ENCODE peak calls at places on chromosomes 16 and 17, in six cellular contexts. A, E, L, K, N and G are unnamed samples.

GRCh38 chr16:88010343-88010970 is 59.2 kb downstream of the BANP start:
- DNase-seq in A (no peak), N (no peak), K (no peak), L (no peak), E (no peak), G (no peak)

GRCh38 chr17:48915459-48916282 is 7.5 kb downstream of the UBE2Z start:
- DNase-seq in E (no peak), L (no peak), N (peak), K (no peak), A (no peak), G (peak)

GRCh38 chr17:19250421-19251141 is 13.4 kb downstream of the EPN2 start:
- DNase-seq in E (peak), K (no peak), N (no peak), L (peak), A (no peak), G (no peak)

GRCh38 chr16:6297666-6298435 is 1034.8 kb upstream of the RBFOX1 start:
- DNase-seq in L (no peak), N (no peak), K (peak), E (no peak), A (no peak), G (no peak)

GRCh38 chr17:71080937-71081336 is 911.6 kb downstream of the KCNJ2 start:
- DNase-seq in L (no peak), A (no peak), K (peak), E (no peak), N (no peak), G (no peak)

GRCh38 chr16:19375561-19376158 is 42.0 kb upstream of the TMC5 start:
- DNase-seq in N (peak), K (peak), L (no peak), A (no peak), E (peak), G (peak)

GRCh38 chr16:51544850-51545467 is 393.9 kb upstream of the SALL1 start:
- DNase-seq in E (no peak), K (peak), A (no peak), N (no peak), L (no peak), G (no peak)

GRCh38 chr17:29505826-29506225 is 61.0 kb downstream of the ABHD15 start:
- DNase-seq in L (no peak), N (no peak), K (no peak), A (no peak), E (no peak), G (no peak)

GRCh38 chr16:55264949-55265348 is 59.1 kb upstream of the IRX6 start:
- DNase-seq in L (no peak), E (no peak), A (no peak), K (no peak), N (no peak), G (peak)

GRCh38 chr16:79158337-79158736 is 442.2 kb downstream of the MAF start:
- DNase-seq in K (peak), E (no peak), A (no peak), N (no peak), L (no peak), G (no peak)

GRCh38 chr16:82280867-82281266 is 110.8 kb upstream of the MPHOSPH6 start:
- DNase-seq in N (no peak), K (no peak), L (no peak), E (no peak), A (no peak), G (no peak)

GRCh38 chr16:20928774-20929411 is 28.3 kb downstream of the LYRM1 start:
- DNase-seq in E (no peak), K (no peak), N (no peak), L (no peak), A (no peak), G (no peak)

GRCh38 chr17:66964930-66965800 is 658 bp downstream of the CACNG4 start:
- DNase-seq in N (no peak), E (no peak), L (no peak), A (no peak), K (peak), G (no peak)

GRCh38 chr17:49290690-49291326 is 60.2 kb upstream of the PHOSPHO1 start:
- DNase-seq in K (peak), N (peak), E (no peak), L (no peak), A (no peak), G (peak)

GRCh38 chr17:28896884-28897768 is at the start of gene FLOT2:
- DNase-seq in N (peak), K (peak), A (no peak), E (peak), L (peak), G (no peak)

GRCh38 chr17:51045616-51046526 is 74.8 kb downstream of the SPAG9 start:
- DNase-seq in E (no peak), A (no peak), L (no peak), N (no peak), K (peak), G (no peak)

GRCh38 chr16:69406780-69407331 is 17.6 kb upstream of the CYB5B start:
- DNase-seq in E (no peak), N (no peak), A (no peak), L (no peak), K (peak), G (no peak)

GRCh38 chr17:81282141-81282540 is 13.0 kb downstream of the SLC38A10 start:
- DNase-seq in L (no peak), N (no peak), K (no peak), A (no peak), E (no peak), G (no peak)

GRCh38 chr17:56478836-56479447 is 114.6 kb upstream of the NOG start:
- DNase-seq in E (no peak), N (peak), K (peak), A (no peak), L (no peak), G (no peak)

GRCh38 chr17:66764559-66764958 is 70.4 kb upstream of the CACNG5 start:
- DNase-seq in A (no peak), E (no peak), K (no peak), L (no peak), N (no peak), G (no peak)

GRCh38 chr17:74682442-74683190 is 30.1 kb downstream of the CD300LF start:
- DNase-seq in K (no peak), E (no peak), L (no peak), A (no peak), N (no peak), G (no peak)

GRCh38 chr17:76082326-76083251 is 3.6 kb downstream of the ZACN start:
- DNase-seq in N (no peak), K (no peak), L (no peak), E (no peak), A (no peak), G (no peak)

GRCh38 chr16:1137604-1138003 is 15.3 kb upstream of the CACNA1H start:
- DNase-seq in K (no peak), L (no peak), E (peak), N (peak), A (no peak), G (peak)

GRCh38 chr16:47278571-47278970 is 134.8 kb upstream of the NETO2 start:
- DNase-seq in A (no peak), L (no peak), N (no peak), E (no peak), K (no peak), G (no peak)

GRCh38 chr16:19517424-19518089 is 4.3 kb downstream of the GDE1 start:
- DNase-seq in N (peak), A (no peak), K (no peak), E (no peak), L (no peak), G (no peak)

GRCh38 chr17:40499551-40500189 is 1.8 kb downstream of the TNS4 start:
- DNase-seq in L (peak), N (peak), E (peak), K (peak), A (peak), G (no peak)

GRCh38 chr16:78069913-78070312 is 29.5 kb upstream of the WWOX start:
- DNase-seq in N (no peak), E (no peak), L (no peak), A (no peak), K (no peak), G (no peak)

GRCh38 chr16:49598386-49599170 is 225.0 kb downstream of the C16orf78 start:
- DNase-seq in A (no peak), N (no peak), E (no peak), L (no peak), K (no peak), G (no peak)

GRCh38 chr16:49597796-49598195 is 224.2 kb downstream of the C16orf78 start:
- DNase-seq in E (no peak), N (no peak), A (no peak), K (no peak), L (no peak), G (no peak)

GRCh38 chr16:49596699-49597291 is 223.2 kb downstream of the C16orf78 start:
- DNase-seq in L (no peak), A (no peak), N (no peak), K (no peak), E (no peak), G (no peak)

GRCh38 chr16:49594706-49595534 is 221.3 kb downstream of the C16orf78 start:
- DNase-seq in A (no peak), N (no peak), L (no peak), K (no peak), E (no peak), G (no peak)

GRCh38 chr16:49596119-49596518 is 222.5 kb downstream of the C16orf78 start:
- DNase-seq in L (no peak), E (no peak), N (peak), A (no peak), K (no peak), G (no peak)
- H3K4me3 ChIP-seq in L (peak), E (peak), N (no peak), A (peak), K (no peak), G (no peak)

GRCh38 chr17:1724351-1724868 is at the start of gene WDR81:
- DNase-seq in A (peak), N (peak), L (peak), K (peak), E (peak), G (no peak)
- TF ChIP-seq CTCF in A (no peak), N (no peak), L (no peak), K (no peak), E (no peak), G (no peak)

GRCh38 chr17:64053101-64053500 is 32.7 kb upstream of the ICAM2 start:
- DNase-seq in E (no peak), K (no peak), A (no peak), N (no peak), L (no peak), G (no peak)
- H3K4me3 ChIP-seq in E (no peak), K (no peak), A (no peak), N (no peak), L (no peak), G (no peak)

DNA sequence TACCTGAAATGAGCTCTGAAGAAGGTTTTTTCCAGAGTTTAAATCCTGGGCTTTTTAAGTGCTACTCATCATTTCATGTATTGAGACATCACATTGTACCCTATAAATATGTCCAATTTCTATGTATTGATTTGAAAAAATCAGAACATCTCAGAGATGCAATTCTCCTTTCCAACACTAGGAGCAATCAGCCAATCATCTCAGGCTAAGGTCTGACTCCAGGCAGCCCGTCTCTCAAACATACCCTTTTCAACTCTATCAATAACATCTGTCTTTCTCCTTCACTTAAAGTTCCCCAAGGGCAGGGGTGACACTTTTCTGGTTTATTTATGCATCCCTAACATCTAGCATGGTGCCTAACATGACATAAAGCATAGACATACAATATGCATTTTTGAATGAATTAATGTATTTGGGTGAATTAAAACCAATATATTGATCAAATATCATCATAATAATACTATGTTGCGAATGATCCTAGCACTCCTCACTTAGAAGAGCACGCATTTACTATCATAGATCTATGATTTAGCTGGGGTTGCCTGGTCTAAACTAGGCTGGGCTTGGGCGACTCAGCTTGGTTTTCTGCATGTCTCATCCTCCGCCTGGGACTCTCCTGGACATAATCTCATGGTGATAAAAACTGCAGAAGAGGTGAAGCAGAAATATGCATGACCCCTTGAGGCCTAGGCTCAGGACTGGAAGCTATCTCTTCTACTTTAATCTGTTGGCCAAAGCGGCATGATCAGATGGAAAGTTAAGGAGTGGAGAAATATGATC is 5.2 kb upstream of the CDH11 start:
- DNase-seq in E (no peak), A (no peak), L (no peak), N (no peak), K (peak), G (no peak)
- TF ChIP-seq CTCF in E (no peak), A (peak), L (peak), N (peak), K (peak), G (peak)

DNA sequence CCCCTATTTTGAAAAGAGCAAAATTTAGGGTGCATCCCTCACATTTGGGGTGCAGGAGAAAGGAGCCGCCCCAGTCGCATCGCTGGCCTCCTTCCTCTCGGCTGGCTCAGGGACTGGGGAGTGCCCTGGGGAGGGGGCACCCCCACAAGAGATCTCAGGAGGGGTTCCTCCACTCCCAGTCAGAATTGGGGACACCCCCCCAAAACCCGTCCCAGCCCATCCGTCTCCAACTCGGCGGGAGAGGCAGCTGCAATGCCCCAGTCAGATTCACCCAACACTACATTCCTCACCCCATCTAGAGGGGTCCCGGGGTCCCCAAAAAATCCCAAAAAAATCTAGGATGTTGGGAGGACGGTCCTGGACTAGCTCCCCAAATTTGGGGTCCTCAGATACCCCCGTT is 3.4 kb upstream of the BCL6B start:
- DNase-seq in E (peak), N (no peak), A (no peak), L (no peak), K (no peak), G (no peak)
- H3K4me3 ChIP-seq in E (peak), N (no peak), A (peak), L (peak), K (peak), G (peak)

DNA sequence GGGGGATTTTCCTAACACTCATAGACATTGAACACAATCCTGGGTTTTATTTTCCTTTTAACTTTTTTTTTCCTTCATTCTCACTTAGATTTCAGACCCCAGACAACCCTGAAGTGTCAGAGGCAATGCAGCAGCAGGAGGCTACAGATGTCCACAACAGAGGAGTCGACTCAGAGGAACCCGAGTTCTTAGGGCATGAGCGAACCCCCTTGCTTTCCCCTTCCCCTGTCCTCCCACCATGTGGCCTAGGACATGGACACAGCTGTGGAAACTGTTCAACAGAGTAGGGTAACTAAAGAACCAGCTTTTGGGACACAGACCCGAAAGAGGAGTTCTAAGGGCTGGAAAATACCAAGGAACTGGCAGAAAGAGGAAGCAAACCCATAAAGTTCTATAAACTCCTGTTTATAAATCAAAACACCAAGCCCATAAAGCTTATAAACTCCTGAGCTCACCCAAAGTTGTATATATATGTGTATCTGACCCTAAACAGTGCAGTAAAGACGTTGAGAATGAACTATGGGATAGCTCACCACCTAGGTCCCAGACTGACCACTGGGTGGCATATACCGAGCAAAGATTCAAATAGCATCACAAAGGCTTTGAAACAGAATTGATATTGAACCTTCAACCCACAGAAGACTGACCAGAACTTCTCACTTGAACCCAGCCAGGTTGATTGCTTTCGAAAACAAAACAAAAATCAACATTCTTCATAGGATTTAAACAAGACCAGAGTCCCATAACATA is 33.9 kb downstream of the CMTM4 start:
- DNase-seq in E (no peak), L (no peak), N (peak), A (no peak), K (peak), G (no peak)
- TF ChIP-seq CTCF in E (no peak), L (peak), N (peak), A (peak), K (peak), G (peak)

DNA sequence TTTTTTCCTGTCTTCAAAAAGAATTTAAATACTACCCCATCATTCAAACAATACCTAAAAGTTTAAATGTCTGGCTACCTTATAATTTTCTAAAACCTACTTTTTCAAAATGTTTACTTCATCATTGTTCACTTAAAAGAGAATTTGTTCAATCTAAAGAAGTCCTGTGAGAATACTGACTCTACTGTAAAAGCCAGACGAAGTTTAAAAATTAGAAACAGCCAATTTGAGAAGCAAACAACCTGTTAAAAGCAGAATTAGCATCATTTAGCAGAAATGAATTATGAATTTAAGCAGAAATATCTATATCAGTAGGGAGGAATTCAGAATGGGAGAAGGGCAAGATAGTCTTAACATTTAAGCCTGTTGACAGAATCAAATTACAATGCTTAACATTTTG is 2.1 kb downstream of the SKA2 start:
- DNase-seq in A (no peak), E (no peak), N (no peak), L (no peak), K (no peak), G (no peak)
- H3K4me3 ChIP-seq in A (no peak), E (no peak), N (no peak), L (peak), K (peak), G (peak)

DNA sequence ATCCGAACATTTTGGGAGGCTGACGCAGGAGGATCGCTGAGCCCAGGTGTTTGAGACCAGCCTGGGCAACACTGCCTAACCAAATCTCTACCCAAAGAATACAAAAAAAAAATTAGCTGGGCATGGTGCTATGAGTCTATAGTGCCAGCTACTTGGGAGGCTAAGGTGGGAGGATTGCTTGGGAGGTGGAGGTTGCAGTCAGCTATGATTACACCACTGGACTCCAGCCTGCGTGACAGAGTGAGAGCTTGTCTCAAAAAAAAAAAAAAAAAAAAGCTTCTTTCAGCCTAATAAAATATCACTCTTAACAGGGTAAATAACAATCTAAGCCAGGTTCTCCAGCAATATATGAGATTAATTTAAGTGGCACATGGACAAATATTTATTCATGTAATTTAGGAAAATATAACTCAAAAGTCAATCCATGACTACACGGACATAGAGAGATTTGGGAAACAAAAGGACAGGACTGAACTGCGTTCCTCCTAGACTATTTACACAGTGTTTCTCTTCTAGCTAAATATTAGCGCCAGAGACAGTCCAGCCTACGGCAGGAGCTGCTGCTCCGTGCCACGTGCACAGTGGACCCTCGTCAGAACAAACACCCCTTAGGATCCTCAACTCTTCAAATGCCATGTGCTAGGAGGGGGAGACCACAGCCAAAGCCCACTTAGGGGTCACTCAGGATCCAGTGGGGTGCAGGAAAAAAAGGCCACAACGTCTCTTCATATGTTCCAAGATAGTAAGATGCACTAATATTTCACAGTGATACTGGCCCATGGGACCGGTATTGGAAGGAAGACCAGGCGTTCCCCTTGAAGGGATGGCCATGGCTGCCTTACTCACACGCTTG is 8.7 kb downstream of the USP36 start:
- DNase-seq in N (no peak), K (no peak), A (no peak), E (no peak), L (no peak), G (no peak)
- TF ChIP-seq CTCF in N (no peak), K (no peak), A (no peak), E (no peak), L (no peak), G (no peak)

GRCh38 chr16:57416084-57416483 is 11.5 kb downstream of the CCL17 start:
- DNase-seq in A (no peak), E (no peak), L (no peak), N (no peak), K (no peak), G (no peak)

GRCh38 chr16:57411362-57411976 is 6.9 kb downstream of the CCL17 start:
- DNase-seq in K (no peak), E (no peak), N (no peak), L (no peak), A (no peak), G (no peak)

GRCh38 chr16:57413733-57414132 is 9.2 kb downstream of the CCL17 start:
- DNase-seq in L (no peak), E (no peak), A (no peak), K (no peak), N (no peak), G (no peak)

GRCh38 chr16:57412584-57412983 is 8.0 kb downstream of the CCL17 start:
- DNase-seq in K (no peak), L (no peak), E (no peak), N (no peak), A (no peak), G (no peak)

DNA sequence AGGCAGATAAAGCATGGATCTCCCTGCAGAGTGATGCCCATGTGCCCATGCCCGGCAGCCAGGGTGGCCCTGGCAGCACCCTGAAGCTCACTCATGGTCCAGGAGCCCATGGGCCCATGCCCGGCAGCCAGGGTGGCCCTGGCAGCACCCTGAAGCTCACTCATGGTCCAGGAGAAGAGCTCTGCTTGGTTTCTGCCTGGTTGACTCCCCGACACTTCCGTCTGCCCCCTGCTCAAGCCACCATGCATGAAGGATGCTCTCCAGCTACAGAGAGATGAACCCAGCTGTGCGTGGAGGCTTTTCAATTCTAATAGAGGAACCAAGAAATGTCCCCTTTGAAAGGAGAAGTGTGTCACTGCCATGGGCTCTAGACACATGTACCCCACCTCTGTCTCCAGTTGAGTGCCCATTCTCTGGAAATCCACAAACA is 8.7 kb downstream of the CCL17 start:
- DNase-seq in L (no peak), N (no peak), K (no peak), E (no peak), A (no peak), G (no peak)
- H3K4me3 ChIP-seq in L (no peak), N (no peak), K (no peak), E (no peak), A (no peak), G (no peak)